ENCODE peak calls at places on chromosomes 7 and 10, in ten cellular contexts. R is nucleus accumbens, U is stromal cell of bone marrow, O is ovary, F is fibroblast of pulmonary artery, E is H9, C is kidney glomerular epithelial cell, T is NCI-H748 treated with DMSO at 0.1 percent for 48 hours, Y is T follicular helper cell, X is midbrain. H is an unnamed sample.

GRCh38 chr7:141369422-141369821 is 181.8 kb upstream of the AGK start:
- DNase-seq in O (no peak), T (no peak), U (no peak), C (peak), R (peak), E (no peak), X (peak), Y (no peak), F (no peak), H (no peak)

GRCh38 chr7:79524048-79524447 is 70.6 kb upstream of the MAGI2 start:
- DNase-seq in F (no peak), Y (no peak), E (no peak), O (no peak), T (no peak), C (no peak), R (no peak), X (no peak), U (no peak), H (no peak)

GRCh38 chr10:111756541-111757061 is 427.0 kb downstream of the GPAM start:
- DNase-seq in C (peak), R (no peak), O (no peak), Y (no peak), U (peak), F (no peak), T (no peak), E (peak), X (peak), H (no peak)

GRCh38 chr10:49609283-49610014 is 661 bp upstream of the SLC18A3 start:
- DNase-seq in E (peak), U (no peak), R (no peak), C (no peak), T (no peak), F (no peak), Y (no peak), X (no peak), O (peak), H (no peak)

GRCh38 chr7:70384891-70385290 is 747.1 kb upstream of the GALNT17 start:
- DNase-seq in E (no peak), T (no peak), C (peak), F (peak), X (no peak), U (no peak), R (no peak), O (no peak), Y (no peak), H (no peak)

GRCh38 chr10:24208661-24209420 is at the start of gene KIAA1217:
- DNase-seq in F (peak), O (peak), U (no peak), X (peak), Y (no peak), R (no peak), C (peak), T (no peak), E (peak), H (no peak)

GRCh38 chr7:155962191-155962967 is 150.1 kb upstream of the SHH start:
- DNase-seq in Y (no peak), O (no peak), R (no peak), T (no peak), E (no peak), F (peak), X (no peak), U (peak), C (peak), H (no peak)

GRCh38 chr10:104085801-104086400 is at the start of gene COL17A1:
- DNase-seq in R (no peak), C (no peak), O (no peak), T (no peak), E (no peak), U (no peak), F (no peak), Y (no peak), X (no peak), H (no peak)

GRCh38 chr10:42990721-42991441 is 86.0 kb upstream of the RET start:
- DNase-seq in O (peak), U (no peak), Y (no peak), E (no peak), C (no peak), F (no peak), T (no peak), X (no peak), R (no peak), H (no peak)

GRCh38 chr7:128120116-128120515 is 88.9 kb upstream of the LRRC4 start:
- DNase-seq in U (no peak), O (no peak), C (no peak), E (no peak), T (no peak), R (no peak), Y (no peak), X (no peak), F (no peak), H (no peak)

GRCh38 chr7:108308913-108309312 is 147.3 kb downstream of the NRCAM start:
- DNase-seq in X (peak), C (peak), E (no peak), R (no peak), T (no peak), Y (no peak), F (peak), U (no peak), O (no peak), H (no peak)

GRCh38 chr7:142932386-142933091 is 1.0 kb downstream of the TRPV5 start:
- DNase-seq in U (no peak), Y (no peak), T (no peak), X (no peak), R (no peak), F (no peak), C (no peak), O (no peak), E (no peak), H (no peak)

GRCh38 chr10:121237718-121238117 is 360.5 kb downstream of the FGFR2 start:
- DNase-seq in T (no peak), O (no peak), C (no peak), Y (no peak), F (no peak), R (no peak), U (no peak), E (no peak), X (no peak), H (no peak)

GRCh38 chr10:6464862-6465430 is 115.1 kb downstream of the PRKCQ start:
- DNase-seq in X (no peak), Y (no peak), F (no peak), T (no peak), O (no peak), C (no peak), R (no peak), E (no peak), U (no peak), H (no peak)

H was measured in cerebellum.